ENCODE peak calls at places on chromosomes 11 and 22, in six cellular contexts. I, N, D, F, P and T are unnamed samples.
A peak's percentile ranks its signal among the peaks of the same experiment; 100 is the strongest.

GRCh38 chr22:44574057-44574456 is 76.0 kb upstream of the RTL6 start:
- DNase-seq in I (peak; percentile 63), N (peak; percentile 47), D (peak; percentile 88), F (peak; percentile 19), P (peak; percentile 54), T (peak; percentile 65)

GRCh38 chr11:77411238-77411637 is 62.7 kb downstream of the PAK1 start:
- DNase-seq in I (peak; percentile 70), N (no peak), D (peak; percentile 24), F (no peak), P (peak; percentile 52), T (peak; percentile 20)

GRCh38 chr11:68812526-68812925 is 29.2 kb downstream of the CPT1A start:
- DNase-seq in I (no peak), N (no peak), D (peak; percentile 47), F (no peak), P (no peak), T (no peak)

GRCh38 chr11:70191495-70192140 is 11.5 kb upstream of the FADD start:
- DNase-seq in I (peak; percentile 87), N (no peak), D (peak; percentile 44), F (peak; percentile 62), P (peak; percentile 88), T (peak; percentile 40)

GRCh38 chr11:13224324-13224723 is 53.3 kb upstream of the BMAL1 start:
- DNase-seq in I (no peak), N (no peak), D (no peak), F (no peak), P (no peak), T (no peak)

GRCh38 chr11:47987781-47988180 is 7.4 kb downstream of the PTPRJ start:
- DNase-seq in I (no peak), N (no peak), D (no peak), F (no peak), P (no peak), T (no peak)

GRCh38 chr22:41557401-41558240 is 3.2 kb upstream of the CSDC2 start:
- DNase-seq in I (peak; percentile 84), N (no peak), D (peak; percentile 80), F (no peak), P (no peak), T (peak; percentile 89)

GRCh38 chr11:79437274-79437980 is 3.4 kb downstream of the TENM4 start:
- DNase-seq in I (peak; percentile 77), N (no peak), D (no peak), F (no peak), P (peak; percentile 76), T (peak; percentile 49)

GRCh38 chr11:128622137-128622523 is 34.8 kb upstream of the ETS1 start:
- DNase-seq in I (no peak), N (no peak), D (no peak), F (no peak), P (peak; percentile 74), T (no peak)

GRCh38 chr11:34904421-34904950 is 11.7 kb downstream of the APIP start:
- DNase-seq in I (no peak), N (no peak), D (no peak), F (no peak), P (no peak), T (no peak)

GRCh38 chr11:119363874-119364590 is 17.5 kb downstream of the USP2 start:
- DNase-seq in I (peak; percentile 79), N (no peak), D (peak; percentile 24), F (no peak), P (peak; percentile 83), T (no peak)

GRCh38 chr11:96228911-96229310 is 114.1 kb downstream of the MAML2 start:
- DNase-seq in I (no peak), N (no peak), D (peak; percentile 64), F (no peak), P (no peak), T (no peak)

GRCh38 chr11:126303623-126304456 is at the start of gene DCPS:
- DNase-seq in I (peak; percentile 95), N (no peak), D (peak; percentile 89), F (peak; percentile 79), P (peak; percentile 95), T (peak; percentile 85)

GRCh38 chr11:125282596-125282914 is 118.0 kb downstream of the PKNOX2 start:
- DNase-seq in I (no peak), N (no peak), D (no peak), F (no peak), P (no peak), T (no peak)

GRCh38 chr11:19079643-19080440 is 19.3 kb upstream of the MRGPRX2 start:
- DNase-seq in I (no peak), N (no peak), D (peak; percentile 97), F (peak; percentile 47), P (no peak), T (peak; percentile 94)

GRCh38 chr11:15692739-15693138 is 578.0 kb downstream of the INSC start:
- DNase-seq in I (no peak), N (no peak), D (no peak), F (no peak), P (no peak), T (no peak)

GRCh38 chr11:119317592-119318239 is 786 bp upstream of the MCAM start:
- DNase-seq in I (no peak), N (no peak), D (no peak), F (no peak), P (no peak), T (no peak)

GRCh38 chr11:87628161-87628560 is 547.1 kb downstream of the RAB38 start:
- DNase-seq in I (no peak), N (no peak), D (no peak), F (no peak), P (no peak), T (no peak)

GRCh38 chr22:25358421-25359170 is 139.2 kb downstream of the CRYBB2 start:
- DNase-seq in I (peak; percentile 49), N (no peak), D (no peak), F (no peak), P (no peak), T (no peak)

GRCh38 chr22:32564170-32565001 is 89.8 kb downstream of the FBXO7 start:
- DNase-seq in I (no peak), N (no peak), D (peak; percentile 85), F (no peak), P (peak; percentile 58), T (peak; percentile 80)

GRCh38 chr11:86747801-86748200 is 52.5 kb upstream of the PRSS23 start:
- DNase-seq in I (no peak), N (no peak), D (no peak), F (no peak), P (no peak), T (no peak)

GRCh38 chr11:34346551-34346950 is 11.3 kb downstream of the ABTB2 start:
- DNase-seq in I (no peak), N (no peak), D (peak; percentile 57), F (no peak), P (no peak), T (peak; percentile 54)

DNA sequence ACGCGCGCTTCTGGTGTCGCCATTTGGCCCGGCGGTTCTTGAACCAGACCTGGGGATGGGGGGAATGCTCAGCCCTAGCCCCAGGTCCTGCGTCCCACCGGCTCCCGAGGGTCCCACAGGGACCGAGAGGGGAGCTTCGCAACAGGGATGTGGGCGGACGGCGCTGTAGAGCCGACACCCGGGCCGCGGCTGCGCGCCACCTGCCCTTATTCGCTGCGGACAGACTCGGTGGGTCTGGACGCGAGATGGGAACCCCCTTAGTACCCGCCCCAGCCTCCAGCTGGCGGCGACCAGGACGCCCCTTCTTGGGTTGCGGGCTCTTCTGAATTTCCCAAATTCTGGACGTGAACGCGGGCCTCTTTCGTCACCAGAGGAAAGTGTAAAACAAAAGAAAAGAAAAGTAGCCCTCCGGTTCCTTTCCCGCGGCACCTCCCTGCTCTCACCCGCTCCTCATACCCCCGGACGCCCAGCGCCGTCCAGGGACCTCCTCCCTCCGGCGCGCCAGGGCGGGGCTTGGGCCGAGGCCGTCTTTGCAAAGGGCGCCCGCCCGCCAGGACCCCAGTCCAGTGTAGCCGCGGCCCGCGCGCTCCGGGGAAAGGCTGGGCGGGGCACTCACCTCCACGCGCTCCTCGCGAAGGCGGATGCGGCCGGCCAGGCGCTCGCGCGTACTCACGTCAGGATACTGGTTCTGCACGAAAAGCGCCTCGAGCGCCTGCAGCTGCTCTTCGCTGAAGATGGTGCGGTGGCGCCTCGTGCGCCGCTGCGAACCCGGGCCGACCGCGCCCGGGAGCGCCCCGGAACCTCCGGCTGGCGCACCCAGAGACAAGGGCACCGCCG is 827 bp downstream of the GSC2 start:
- DNase-seq in I (peak; percentile 61), N (no peak), D (no peak), F (no peak), P (no peak), T (peak; percentile 12)
- H3K4me3 ChIP-seq in I (peak overlapping the region; percentile 35), N (no peak overlapping the region), D (no peak overlapping the region), F (no peak overlapping the region), P (peak overlapping the region; percentile 57), T (no peak overlapping the region)

GRCh38 chr11:5658318-5658717 is 26.6 kb downstream of the TRIM5 start:
- DNase-seq in I (no peak), N (no peak), D (no peak), F (no peak), P (no peak), T (no peak)
- TF ChIP-seq CTCF in I (no peak), N (no peak), D (no peak), F (no peak), P (no peak), T (no peak)

GRCh38 chr11:130737866-130738431 is 178.3 kb downstream of the SNX19 start:
- DNase-seq in I (no peak), N (no peak), D (peak; percentile 77), F (no peak), P (peak; percentile 65), T (peak; percentile 91)
- H3K4me3 ChIP-seq in I (no peak overlapping the region), N (no peak overlapping the region), D (no peak overlapping the region), F (no peak overlapping the region), P (no peak overlapping the region), T (no peak overlapping the region)

GRCh38 chr11:28526406-28526751 is 418.2 kb downstream of the METTL15 start:
- DNase-seq in I (no peak), N (no peak), D (peak; percentile 16), F (peak; percentile 8), P (no peak), T (peak; percentile 25)

GRCh38 chr11:28528217-28528616 is 420.0 kb downstream of the METTL15 start:
- DNase-seq in I (no peak), N (no peak), D (peak; percentile 45), F (no peak), P (no peak), T (peak; percentile 25)

GRCh38 chr11:28525636-28526405 is 417.6 kb downstream of the METTL15 start:
- DNase-seq in I (no peak), N (no peak), D (no peak), F (no peak), P (no peak), T (no peak)

GRCh38 chr11:28529046-28529445 is 420.9 kb downstream of the METTL15 start:
- DNase-seq in I (no peak), N (no peak), D (peak; percentile 78), F (no peak), P (no peak), T (peak; percentile 8)

DNA sequence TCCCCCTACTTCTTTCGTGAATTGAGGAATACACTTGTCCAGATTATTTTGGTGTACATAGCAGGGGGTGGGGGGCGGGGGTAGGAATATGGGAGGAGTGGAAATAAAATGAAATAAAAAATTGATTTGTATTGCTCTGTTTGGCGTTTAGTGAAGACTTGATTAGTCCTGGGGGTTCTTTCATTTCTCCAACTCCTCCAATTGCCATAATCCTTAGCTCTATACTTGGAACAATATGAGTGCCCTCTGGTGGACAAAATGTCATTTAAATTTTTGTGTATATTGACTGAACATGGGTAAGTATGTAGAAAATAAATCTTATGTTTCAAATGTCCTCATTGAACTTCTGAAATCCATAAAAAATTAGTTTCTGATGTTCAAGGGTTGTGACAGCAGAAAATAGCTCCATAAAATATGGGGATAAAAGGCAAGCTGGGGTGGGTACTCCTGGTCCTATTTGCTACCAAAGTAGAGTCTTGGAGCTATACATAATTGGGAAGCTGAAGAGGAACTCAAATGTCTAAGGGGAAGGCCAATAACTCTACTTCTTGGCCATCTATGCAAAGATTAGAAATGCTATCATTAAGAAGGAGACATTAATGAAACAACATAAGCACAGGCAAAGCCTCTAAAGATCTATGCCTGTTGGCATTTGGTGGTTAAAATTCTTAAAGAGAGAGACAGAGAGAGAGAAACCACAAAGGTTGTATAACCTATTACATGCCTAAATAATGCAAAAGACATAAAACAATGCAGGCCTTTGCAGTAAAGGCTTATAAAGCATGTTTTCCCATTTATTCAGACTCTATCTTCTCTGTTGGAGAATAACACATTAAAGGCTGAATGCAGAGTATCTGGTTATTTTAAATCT is 421.6 kb downstream of the METTL15 start:
- DNase-seq in I (no peak), N (no peak), D (peak; percentile 70), F (peak; percentile 37), P (no peak), T (peak; percentile 77)
- TF ChIP-seq CTCF in I (peak; percentile 46), N (no peak), D (peak; percentile 48), F (peak; percentile 65), P (peak; percentile 48), T (peak; percentile 43)